ENCODE peak calls at places on chromosomes 16 and 17, in seven cellular contexts. M, C, G, R, Q, Z and B are unnamed samples.

GRCh38 chr17:29929006-29929543 is 953 bp downstream of the SSH2 start:
- DNase-seq in Q (no peak), G (peak), Z (no peak), M (no peak), R (peak), C (no peak), B (no peak)

GRCh38 chr17:36816214-36816613 is 121.1 kb upstream of the LHX1 start:
- DNase-seq in Q (no peak), R (no peak), Z (no peak), G (no peak), C (no peak), M (no peak), B (no peak)

GRCh38 chr17:75515229-75515522 is 161 bp downstream of the CASKIN2 start:
- DNase-seq in C (no peak), Q (no peak), G (no peak), R (no peak), Z (no peak), M (no peak), B (no peak)

GRCh38 chr17:30336369-30337171 is 2.7 kb upstream of the TMIGD1 start:
- DNase-seq in Q (no peak), R (peak), C (peak), G (peak), M (peak), Z (no peak), B (peak)

GRCh38 chr17:80219777-80220708 is at the start of the genes SGSH and SLC26A11:
- DNase-seq in Q (peak), G (peak), M (peak), R (peak), Z (peak), C (peak), B (peak)

GRCh38 chr17:74759941-74760340 is 11.5 kb downstream of the NHERF1 start:
- DNase-seq in Z (no peak), R (no peak), C (no peak), M (peak), G (no peak), Q (peak), B (no peak)

GRCh38 chr17:9968881-9969280 is 63.8 kb upstream of the RCVRN start:
- DNase-seq in R (no peak), Z (no peak), Q (no peak), M (no peak), C (no peak), G (no peak), B (no peak)

GRCh38 chr17:62135742-62136141 is 70.7 kb upstream of the MED13 start:
- DNase-seq in Z (no peak), G (no peak), Q (no peak), R (no peak), M (peak), C (no peak), B (no peak)

GRCh38 chr16:9072806-9073341 is 18.6 kb upstream of the HAPSTR1 start:
- DNase-seq in C (no peak), Q (no peak), Z (no peak), G (no peak), R (peak), M (no peak), B (no peak)

GRCh38 chr16:72739577-72739976 is 308.4 kb downstream of the ZFHX3 start:
- DNase-seq in Z (no peak), C (peak), G (no peak), Q (no peak), R (no peak), M (no peak), B (no peak)

GRCh38 chr17:2701161-2701995 is 10.2 kb downstream of the CLUH start:
- DNase-seq in Q (peak), R (no peak), G (no peak), C (no peak), Z (peak), M (no peak), B (no peak)

GRCh38 chr17:3539881-3540540 is 17.6 kb downstream of the TRPV3 start:
- DNase-seq in Q (peak), M (no peak), C (no peak), G (no peak), R (no peak), Z (no peak), B (no peak)

GRCh38 chr17:77320046-77320445 is 179.3 kb downstream of the SEC14L1 start:
- DNase-seq in C (no peak), Z (no peak), M (no peak), R (no peak), Q (no peak), G (no peak), B (no peak)

GRCh38 chr16:75319513-75320401 is 68.3 kb upstream of the BCAR1 start:
- DNase-seq in G (no peak), Q (no peak), C (peak), Z (no peak), M (no peak), R (no peak), B (no peak)

GRCh38 chr17:77394540-77395295 is 253.9 kb downstream of the SEC14L1 start:
- DNase-seq in M (no peak), R (no peak), Z (no peak), C (no peak), G (no peak), Q (no peak), B (no peak)

GRCh38 chr17:57666946-57667345 is 78.2 kb downstream of the CCDC182 start:
- DNase-seq in G (no peak), M (peak), Z (no peak), Q (no peak), R (no peak), C (no peak), B (peak)